ENCODE peak calls at places on chromosome 2, in six cellular contexts. C is HL-60, Y is GM12892, P is prostate gland, V is sigmoid colon, J is suprapubic skin. Q is an unnamed sample.

GRCh38 chr2:18473241-18473841 is 87.1 kb downstream of the RDH14 start:
- DNase-seq in C (no peak), Y (no peak), P (no peak), V (peak), J (no peak), Q (no peak)

GRCh38 chr2:10452334-10452733 is 4.2 kb upstream of the ODC1 start:
- DNase-seq in C (no peak), Y (no peak), P (peak), V (peak), J (no peak), Q (peak)

GRCh38 chr2:240918258-240919091 is 12.3 kb downstream of the CROCC2 start:
- DNase-seq in C (no peak), Y (no peak), P (no peak), V (peak), J (peak), Q (no peak)

GRCh38 chr2:227301523-227301922 is 23.5 kb upstream of the MFF start:
- DNase-seq in C (no peak), Y (no peak), P (no peak), V (no peak), J (no peak), Q (no peak)

GRCh38 chr2:210356944-210357343 is 42.0 kb upstream of the MYL1 start:
- DNase-seq in C (no peak), Y (no peak), P (no peak), V (peak), J (no peak), Q (no peak)

GRCh38 chr2:222756951-222757645 is 85.6 kb downstream of the MOGAT1 start:
- DNase-seq in C (no peak), Y (no peak), P (no peak), V (no peak), J (no peak), Q (no peak)

GRCh38 chr2:30707304-30707903 is 99.8 kb downstream of the CAPN13 start:
- DNase-seq in C (no peak), Y (no peak), P (no peak), V (no peak), J (no peak), Q (no peak)

GRCh38 chr2:25955869-25956535 is 26.3 kb downstream of the KIF3C start:
- DNase-seq in C (peak), Y (no peak), P (no peak), V (no peak), J (no peak), Q (peak)

GRCh38 chr2:68643011-68643873 is at the start of gene PROKR1:
- DNase-seq in C (peak), Y (no peak), P (peak), V (no peak), J (no peak), Q (no peak)

GRCh38 chr2:161373939-161374338 is 42.2 kb upstream of the TBR1 start:
- DNase-seq in C (no peak), Y (no peak), P (no peak), V (no peak), J (no peak), Q (no peak)

GRCh38 chr2:128489580-128490273 is 171.1 kb upstream of the HS6ST1 start:
- DNase-seq in C (peak), Y (no peak), P (no peak), V (no peak), J (peak), Q (no peak)
- TF ChIP-seq POLR2AphosphoS5 in C (peak), Y (no peak), P (peak), V (no peak), J (no peak), Q (no peak)

GRCh38 chr2:173903611-173904394 is 61.4 kb downstream of the SP3 start:
- DNase-seq in C (no peak), Y (no peak), P (no peak), V (no peak), J (no peak), Q (no peak)
- TF ChIP-seq POLR2AphosphoS5 in C (no peak), Y (peak), P (no peak), V (no peak), J (no peak), Q (no peak)

DNA sequence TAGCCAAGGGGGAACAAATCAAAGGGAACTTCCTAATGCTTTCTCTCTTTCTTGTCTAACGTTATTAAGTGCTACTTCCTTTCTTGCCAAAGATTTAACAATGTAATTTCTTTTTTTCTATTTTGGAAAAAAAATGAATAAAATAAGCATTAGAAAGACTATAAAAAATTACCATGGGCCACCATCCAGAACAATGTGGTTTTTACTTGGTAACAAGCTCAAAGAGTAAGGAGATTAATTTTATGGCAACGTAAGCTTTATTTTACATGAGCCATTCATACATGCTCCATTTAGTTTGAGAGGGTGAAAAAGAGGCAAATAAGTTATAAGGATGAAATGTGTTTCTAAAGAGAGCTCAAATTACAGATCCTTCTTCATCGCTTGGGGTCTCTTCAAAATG is 40.1 kb downstream of the SERPINE2 start:
- DNase-seq in C (no peak), Y (no peak), P (no peak), V (no peak), J (no peak), Q (no peak)
- TF ChIP-seq POLR2AphosphoS5 in C (no peak), Y (no peak), P (no peak), V (no peak), J (no peak), Q (no peak)

GRCh38 chr2:195898505-195898904 is 170.1 kb downstream of the DNAH7 start:
- DNase-seq in C (no peak), Y (no peak), P (peak), V (peak), J (no peak), Q (peak)
- TF ChIP-seq POLR2AphosphoS5 in C (no peak), Y (no peak), P (no peak), V (no peak), J (no peak), Q (no peak)

DNA sequence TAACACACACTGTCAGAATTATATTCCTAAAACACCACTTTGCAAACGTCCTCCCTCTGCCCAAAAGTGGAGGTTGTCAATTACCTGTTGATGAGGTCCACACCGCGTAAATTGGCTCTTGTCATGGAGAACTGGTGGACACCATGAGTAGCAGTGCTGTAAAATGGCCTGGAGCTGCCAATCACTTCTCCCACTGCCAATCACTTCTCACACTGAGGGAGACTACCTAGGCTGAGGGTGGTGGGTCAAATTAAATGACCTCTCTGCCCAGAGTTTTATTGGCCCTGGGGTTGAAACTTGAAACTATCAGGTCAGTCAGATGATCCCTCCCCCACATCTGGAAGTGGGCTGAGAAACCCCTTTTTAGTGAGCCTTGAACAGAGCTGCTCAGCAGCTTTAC is 89.6 kb downstream of the SOWAHC start:
- DNase-seq in C (no peak), Y (no peak), P (no peak), V (peak), J (no peak), Q (no peak)
- TF ChIP-seq POLR2AphosphoS5 in C (no peak), Y (no peak), P (no peak), V (no peak), J (no peak), Q (no peak)

DNA sequence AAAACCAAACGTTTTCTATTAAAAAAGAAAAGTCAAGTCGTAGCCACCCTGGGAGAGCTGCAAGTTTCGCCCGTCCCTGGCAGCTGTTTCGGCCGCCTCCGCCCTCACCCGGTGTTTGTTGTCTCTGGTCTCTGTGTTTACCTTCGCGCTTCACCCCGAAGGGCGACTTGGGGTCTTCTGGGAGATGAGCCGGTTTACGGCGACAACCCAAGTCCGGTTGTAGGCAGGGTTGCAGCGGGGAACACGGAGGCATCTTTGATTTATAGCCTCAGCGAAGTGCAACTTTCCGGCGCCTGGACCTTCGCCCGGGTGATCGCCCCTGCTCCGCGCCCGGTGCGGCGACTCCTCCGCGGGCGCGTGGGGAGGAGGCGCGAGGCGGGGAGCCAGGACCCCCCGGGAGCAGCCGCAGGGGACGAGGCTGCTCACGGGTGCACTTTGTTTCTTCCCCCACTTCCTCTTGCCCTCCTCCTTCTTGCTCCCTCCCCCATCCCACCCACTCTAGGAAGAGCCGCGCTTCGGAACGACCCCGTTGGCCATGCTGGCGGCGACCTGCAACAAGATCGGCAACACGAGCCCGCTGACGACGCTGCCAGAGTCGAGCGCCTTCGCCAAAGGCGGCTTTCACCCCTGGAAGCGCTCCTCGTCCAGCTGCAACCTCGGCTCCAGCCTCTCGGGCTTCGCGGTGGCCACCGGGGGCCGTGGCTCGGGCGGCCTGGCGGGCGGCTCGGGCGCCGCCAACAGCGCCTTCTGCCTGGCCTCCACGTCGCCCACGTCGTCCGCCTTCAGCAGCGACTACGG is 1.1 kb downstream of the SP9 start:
- DNase-seq in C (no peak), Y (no peak), P (no peak), V (peak), J (no peak), Q (no peak)
- TF ChIP-seq POLR2AphosphoS5 in C (no peak), Y (no peak), P (no peak), V (no peak), J (no peak), Q (no peak)

GRCh38 chr2:27728081-27728858 is 43.2 kb upstream of the MRPL33 start:
- DNase-seq in C (no peak), Y (no peak), P (no peak), V (no peak), J (no peak), Q (no peak)

GRCh38 chr2:27730980-27731691 is 40.4 kb upstream of the MRPL33 start:
- DNase-seq in C (no peak), Y (no peak), P (no peak), V (no peak), J (no peak), Q (no peak)

GRCh38 chr2:27729198-27729597 is 42.3 kb upstream of the MRPL33 start:
- DNase-seq in C (no peak), Y (no peak), P (no peak), V (no peak), J (no peak), Q (no peak)

GRCh38 chr2:27729614-27730013 is 41.9 kb upstream of the MRPL33 start:
- DNase-seq in C (no peak), Y (no peak), P (no peak), V (no peak), J (no peak), Q (no peak)

GRCh38 chr2:27730249-27730648 is 41.3 kb upstream of the MRPL33 start:
- DNase-seq in C (no peak), Y (no peak), P (no peak), V (no peak), J (no peak), Q (no peak)
- TF ChIP-seq POLR2AphosphoS5 in C (no peak), Y (no peak), P (no peak), V (no peak), J (no peak), Q (no peak)

Q was measured in HepG2.